ENCODE peak calls at places on chromosome 18, in eight cellular contexts. V is psoas muscle, O is brain microvascular endothelial cell, H is dorsolateral prefrontal cortex, J is HL-60, T is foreskin fibroblast, W is sigmoid colon, Q is GM12865. N is an unnamed sample.

GRCh38 chr18:48050176-48050575 is 119.7 kb upstream of the SMAD2 start:
- DNase-seq in V (no peak), O (no peak), H (no peak), J (no peak), T (no peak), W (no peak), Q (no peak), N (no peak)

GRCh38 chr18:57223160-57223870 is 76.4 kb downstream of the BOD1L2 start:
- DNase-seq in V (no peak), O (no peak), H (no peak), J (no peak), T (no peak), W (no peak), Q (no peak), N (no peak)

GRCh38 chr18:37309059-37309458 is 256.5 kb downstream of the CELF4 start:
- DNase-seq in V (no peak), O (no peak), H (no peak), J (no peak), T (no peak), W (no peak), Q (no peak), N (peak; percentile 46)

GRCh38 chr18:52902188-52902587 is 562.2 kb downstream of the DCC start:
- DNase-seq in V (no peak), O (no peak), H (no peak), J (no peak), T (no peak), W (no peak), Q (no peak), N (no peak)

GRCh38 chr18:74435740-74436139 is 21.4 kb downstream of the DIPK1C start:
- DNase-seq in V (no peak), O (no peak), H (no peak), J (no peak), T (no peak), W (no peak), Q (no peak), N (no peak)

GRCh38 chr18:59386909-59387515 is 27.9 kb upstream of the LMAN1 start:
- DNase-seq in V (no peak), O (no peak), H (no peak), J (no peak), T (no peak), W (no peak), Q (no peak), N (no peak)

GRCh38 chr18:54181856-54182612 is 42.4 kb downstream of the MBD2 start:
- DNase-seq in V (no peak), O (no peak), H (no peak), J (no peak), T (peak; percentile 18), W (no peak), Q (peak; percentile 30), N (peak; percentile 25)

GRCh38 chr18:63775166-63775730 is at the start of gene SERPINB7:
- DNase-seq in V (no peak), O (peak; percentile 70), H (no peak), J (no peak), T (peak; percentile 88), W (no peak), Q (no peak), N (peak; percentile 80)

GRCh38 chr18:4677006-4677405 is 221.9 kb upstream of the DLGAP1 start:
- DNase-seq in V (no peak), O (no peak), H (no peak), J (no peak), T (no peak), W (no peak), Q (no peak), N (no peak)

GRCh38 chr18:26543368-26543767 is 5.0 kb downstream of the KCTD1 start:
- DNase-seq in V (no peak), O (no peak), H (no peak), J (no peak), T (no peak), W (no peak), Q (no peak), N (no peak)

GRCh38 chr18:39795350-39795749 is 2159.7 kb upstream of the PIK3C3 start:
- DNase-seq in V (no peak), O (no peak), H (no peak), J (no peak), T (no peak), W (no peak), Q (no peak), N (no peak)

DNA sequence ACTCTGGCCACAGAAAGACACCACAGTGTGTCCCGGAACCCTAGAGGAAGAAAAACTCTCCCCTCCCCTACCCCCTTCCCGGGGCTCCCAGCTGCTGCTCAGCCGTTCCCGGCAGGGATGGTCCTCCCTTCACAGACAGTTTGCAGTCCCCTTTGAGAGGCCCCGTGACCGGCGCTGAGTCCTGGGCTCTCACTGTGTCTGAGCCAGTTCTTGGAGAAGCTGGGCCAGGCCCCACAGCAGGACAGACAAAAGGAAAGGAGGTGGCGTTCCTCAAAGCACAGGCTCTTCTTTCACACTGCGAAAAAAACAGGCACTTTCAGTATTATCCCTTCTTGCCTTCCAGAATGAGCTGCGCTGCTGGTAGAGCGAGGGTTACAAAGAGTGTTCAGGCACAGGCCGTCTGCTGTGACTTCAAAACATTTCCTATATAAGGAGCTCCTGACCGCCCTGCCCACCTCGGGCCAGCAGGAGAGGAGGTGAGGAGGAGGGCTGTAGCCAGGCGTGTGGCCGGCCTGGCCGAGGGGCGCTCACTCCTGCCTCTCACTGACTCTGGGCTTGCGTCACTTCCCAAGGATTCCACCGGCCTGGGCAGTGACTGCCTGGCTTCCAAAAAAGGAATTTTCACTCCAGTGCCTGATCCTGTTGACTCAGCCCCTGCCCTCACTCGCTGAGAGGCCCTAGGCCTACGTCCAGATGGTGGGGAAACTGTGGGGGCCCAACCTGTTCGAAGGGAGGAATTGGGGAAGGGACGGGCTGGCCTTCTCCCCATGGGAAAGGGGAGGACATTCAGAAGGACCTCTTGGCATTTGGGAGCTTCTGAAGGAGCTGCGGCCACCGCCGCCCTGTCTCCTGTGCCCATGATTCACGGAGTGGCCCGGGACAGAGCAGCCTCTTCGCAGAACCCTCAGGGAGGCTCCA is 24.9 kb downstream of the CIDEA start:
- DNase-seq in V (peak; percentile 83), O (peak; percentile 95), H (no peak), J (no peak), T (peak; percentile 99), W (peak; percentile 98), Q (no peak), N (peak; percentile 85)
- TF ChIP-seq CTCF in V (peak; percentile 9), O (peak; percentile 35), H (no peak), J (no peak), T (no peak), W (no peak), Q (no peak), N (no peak)

DNA sequence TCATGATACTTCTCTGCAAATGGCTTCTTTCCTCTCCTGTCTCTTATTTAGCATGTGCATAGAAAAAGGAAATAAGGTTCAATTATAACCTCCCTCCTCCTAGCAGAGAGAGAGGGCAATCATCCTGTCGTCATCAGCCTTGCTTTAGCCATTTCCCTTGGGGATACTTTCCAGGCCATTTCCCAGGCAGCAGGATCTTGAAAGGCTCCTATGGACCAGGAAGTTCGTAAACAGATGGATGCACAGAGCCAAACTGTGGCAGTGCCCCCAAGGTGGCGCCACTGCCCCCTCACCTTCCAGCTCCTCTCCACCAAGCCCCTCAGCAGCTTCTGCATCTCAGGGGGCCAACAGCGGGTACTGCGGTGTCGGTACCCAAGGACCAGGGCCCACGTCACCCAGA is 157.4 kb downstream of the DTNA start:
- DNase-seq in V (no peak), O (peak; percentile 3), H (no peak), J (peak; percentile 23), T (no peak), W (no peak), Q (no peak), N (no peak)
- TF ChIP-seq CTCF in V (peak; percentile 19), O (peak; percentile 54), H (no peak), J (no peak), T (no peak), W (no peak), Q (no peak), N (peak; percentile 7)

GRCh38 chr18:46407471-46408166 is 249.4 kb downstream of the LOXHD1 start:
- DNase-seq in V (peak; percentile 66), O (peak; percentile 61), H (no peak), J (no peak), T (no peak), W (peak; percentile 71), Q (no peak), N (peak; percentile 30)

GRCh38 chr18:46405832-46406538 is 251.0 kb downstream of the LOXHD1 start:
- DNase-seq in V (no peak), O (no peak), H (no peak), J (no peak), T (no peak), W (no peak), Q (no peak), N (no peak)

GRCh38 chr18:46406539-46406932 is 250.5 kb downstream of the LOXHD1 start:
- DNase-seq in V (no peak), O (no peak), H (no peak), J (no peak), T (no peak), W (no peak), Q (no peak), N (peak; percentile 35)

GRCh38 chr18:46411191-46411590 is 245.8 kb downstream of the LOXHD1 start:
- DNase-seq in V (no peak), O (no peak), H (no peak), J (no peak), T (no peak), W (no peak), Q (no peak), N (no peak)

DNA sequence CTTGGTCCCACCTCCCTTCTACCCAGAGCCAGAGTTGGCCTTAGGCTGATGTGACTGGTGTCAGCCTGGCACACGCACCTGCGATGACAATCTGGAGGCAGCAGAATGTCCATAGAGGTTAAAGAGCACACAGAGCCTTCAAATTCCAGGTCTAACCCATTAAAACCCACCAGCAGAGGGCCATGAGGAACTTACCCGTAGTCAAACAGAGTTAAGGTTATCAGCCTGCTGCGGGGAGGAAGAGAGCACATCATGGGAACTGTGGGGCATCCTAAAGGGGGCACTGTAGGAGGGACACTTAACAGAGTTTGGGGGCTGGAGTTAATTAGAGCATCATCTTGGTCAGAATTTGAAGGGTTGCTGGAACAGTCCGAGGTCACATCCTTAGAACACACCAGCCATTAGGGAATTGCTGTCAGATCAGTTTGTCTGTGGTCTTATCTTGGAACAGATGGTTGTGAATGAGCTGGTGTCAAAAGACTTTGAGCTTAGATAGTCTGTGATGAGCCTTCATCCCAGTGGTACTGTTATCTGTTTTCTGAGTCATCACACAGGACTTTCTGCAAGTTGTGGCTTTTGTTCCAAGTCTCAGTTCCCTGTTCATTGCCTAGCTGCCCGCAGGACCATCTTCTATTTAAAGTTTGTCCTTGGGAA is 248.6 kb downstream of the LOXHD1 start:
- DNase-seq in V (no peak), O (peak; percentile 27), H (no peak), J (peak; percentile 40), T (no peak), W (no peak), Q (peak; percentile 25), N (no peak)
- TF ChIP-seq CTCF in V (no peak), O (peak; percentile 31), H (no peak), J (peak; percentile 25), T (no peak), W (no peak), Q (peak; percentile 22), N (no peak)

DNA sequence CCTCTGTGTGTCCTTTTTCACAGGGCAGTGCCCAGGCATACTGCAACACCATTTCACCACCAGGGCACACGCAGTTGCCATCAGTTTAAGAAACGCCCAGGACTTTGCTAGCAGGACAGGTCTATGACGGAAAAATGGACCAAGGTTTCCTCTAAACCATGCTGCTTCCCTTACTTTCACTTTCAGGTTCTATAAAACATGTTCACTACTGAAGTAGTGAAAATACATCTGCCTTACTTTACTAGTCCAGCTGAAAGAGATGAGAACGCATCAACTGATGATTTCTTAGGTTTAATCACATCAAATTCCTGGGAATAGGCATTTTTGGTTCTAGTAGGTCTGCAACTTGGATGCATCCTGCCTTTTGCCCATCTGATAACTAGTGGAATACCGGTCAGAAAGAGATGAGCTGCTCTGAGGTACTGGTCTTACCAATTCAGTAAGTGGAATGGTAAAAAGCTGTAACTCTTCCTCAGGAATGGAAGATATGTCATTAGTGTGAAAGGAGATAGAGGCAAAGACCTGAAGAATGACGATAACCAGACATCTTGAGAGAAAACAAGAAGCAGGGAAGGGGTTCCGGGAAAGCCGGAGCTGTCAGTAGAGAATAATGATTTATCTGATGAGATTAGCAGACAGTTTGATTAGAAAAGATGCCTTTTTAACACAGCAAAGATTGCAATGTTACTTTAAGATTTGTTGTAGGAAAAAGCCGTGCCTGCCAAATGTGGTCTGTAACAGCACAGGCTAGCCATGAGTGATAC is 110.3 kb downstream of the TCF4 start:
- DNase-seq in V (peak; percentile 58), O (no peak), H (no peak), J (peak; percentile 16), T (peak; percentile 56), W (no peak), Q (peak; percentile 62), N (peak; percentile 61)
- TF ChIP-seq CTCF in V (peak; percentile 32), O (no peak), H (no peak), J (no peak), T (no peak), W (no peak), Q (peak; percentile 6), N (no peak)

N was measured in MCF 10A.